ENCODE peak calls at places on chromosomes 16 and 17, in five cellular contexts. K is T follicular helper cell, D is transverse colon, R is GM23248, Z is NCI-H460. I is an unnamed sample.

GRCh38 chr16:57736419-57737281 is 1.1 kb downstream of the KATNB1 start:
- DNase-seq in K (peak; percentile 34), D (peak; percentile 55), R (peak; percentile 93), Z (peak; percentile 45), I (peak; percentile 64)

GRCh38 chr16:11583889-11584565 is 2.7 kb downstream of the LITAF start:
- DNase-seq in K (no peak), D (peak; percentile 67), R (no peak), Z (no peak), I (no peak)

GRCh38 chr16:47699090-47699489 is 238.0 kb downstream of the PHKB start:
- DNase-seq in K (no peak), D (no peak), R (no peak), Z (no peak), I (no peak)

GRCh38 chr17:66667090-66667489 is 167.8 kb upstream of the CACNG5 start:
- DNase-seq in K (no peak), D (no peak), R (no peak), Z (no peak), I (no peak)

GRCh38 chr17:1744551-1745512 is 2.2 kb downstream of the SERPINF2 start:
- DNase-seq in K (no peak), D (no peak), R (peak; percentile 33), Z (no peak), I (no peak)

GRCh38 chr16:54116126-54116525 is 170.5 kb downstream of the IRX3 start:
- DNase-seq in K (no peak), D (no peak), R (no peak), Z (no peak), I (no peak)

GRCh38 chr17:65495255-65496060 is 66.0 kb downstream of the AXIN2 start:
- DNase-seq in K (no peak), D (peak; percentile 39), R (no peak), Z (no peak), I (no peak)

GRCh38 chr17:4901108-4901647 is 1.7 kb downstream of the CHRNE start:
- DNase-seq in K (no peak), D (no peak), R (no peak), Z (no peak), I (no peak)

GRCh38 chr17:258045-258734 is 76.7 kb upstream of the DOC2B start:
- DNase-seq in K (no peak), D (no peak), R (no peak), Z (no peak), I (no peak)

GRCh38 chr17:32110596-32110995 is 31.7 kb upstream of the RHOT1 start:
- DNase-seq in K (no peak), D (no peak), R (no peak), Z (no peak), I (no peak)

GRCh38 chr17:79950711-79951110 is 85.0 kb downstream of the TBC1D16 start:
- DNase-seq in K (no peak), D (no peak), R (no peak), Z (no peak), I (no peak)

GRCh38 chr16:66924527-66925321 is 611 bp downstream of the RRAD start:
- DNase-seq in K (peak; percentile 12), D (peak; percentile 67), R (peak; percentile 63), Z (no peak), I (no peak)

GRCh38 chr17:38444151-38444550 is 15.9 kb downstream of the ARHGAP23 start:
- DNase-seq in K (peak; percentile 41), D (peak; percentile 61), R (peak; percentile 89), Z (peak; percentile 55), I (peak; percentile 77)

GRCh38 chr17:6541886-6542285 is 14.5 kb downstream of the PITPNM3 start:
- DNase-seq in K (no peak), D (no peak), R (no peak), Z (no peak), I (no peak)

I was measured in HEK293T.